ENCODE peak calls at places on chromosomes 7 and 10, in six cellular contexts. K is aorta; E is body of pancreas; O is cardiac muscle cell; Z is PC-9; V is CD4-positive, alpha-beta memory T cell. J is an unnamed sample. For H3K9me3, H3K27me3 and H3K4me1, the result is how much of the 10 kb centered on the place peaks cover.

GRCh38 chr10:47112612-47113011 is 187.4 kb upstream of the GDF10 start:
- DNase-seq in K (no peak), E (no peak), O (no peak), Z (no peak), V (no peak), J (no peak)

GRCh38 chr7:37853468-37853867 is 5.1 kb downstream of the NME8 start:
- DNase-seq in K (no peak), E (no peak), O (peak), Z (no peak), V (no peak), J (no peak)

GRCh38 chr7:43137811-43138210 is 25.4 kb downstream of the HECW1 start:
- DNase-seq in K (no peak), E (no peak), O (no peak), Z (no peak), V (no peak), J (no peak)

GRCh38 chr7:142636751-142637150 is 112.5 kb upstream of the PRSS1 start:
- DNase-seq in K (no peak), E (no peak), O (no peak), Z (no peak), V (peak), J (no peak)

GRCh38 chr10:64379898-64380297 is 858.7 kb downstream of the REEP3 start:
- DNase-seq in K (no peak), E (no peak), O (no peak), Z (no peak), V (no peak), J (no peak)

GRCh38 chr7:34155225-34155908 is 250.0 kb downstream of the BMPER start:
- DNase-seq in K (no peak), E (no peak), O (peak), Z (no peak), V (no peak), J (no peak)

GRCh38 chr7:87833130-87833529 is 43.0 kb downstream of the SLC25A40 start:
- DNase-seq in K (no peak), E (no peak), O (no peak), Z (no peak), V (no peak), J (peak)

GRCh38 chr7:125195156-125195555 is 265.5 kb upstream of the POT1 start:
- DNase-seq in K (no peak), E (no peak), O (no peak), Z (no peak), V (no peak), J (no peak)

GRCh38 chr10:71516890-71517289 is 120.2 kb downstream of the CDH23 start:
- DNase-seq in K (no peak), E (no peak), O (no peak), Z (no peak), V (no peak), J (peak)

GRCh38 chr7:82049442-82049841 is 279.6 kb upstream of the HGF start:
- DNase-seq in K (no peak), E (no peak), O (peak), Z (no peak), V (no peak), J (no peak)

GRCh38 chr10:17669185-17669872 is 25.4 kb downstream of the STAM start:
- DNase-seq in K (no peak), E (no peak), O (no peak), Z (no peak), V (peak), J (no peak)

GRCh38 chr10:48462482-48463020 is 142.3 kb downstream of the ARHGAP22 start:
- DNase-seq in K (peak), E (no peak), O (no peak), Z (no peak), V (no peak), J (no peak)

GRCh38 chr10:71218046-71218832 is 5.9 kb downstream of the UNC5B start:
- DNase-seq in K (peak), E (no peak), O (no peak), Z (peak), V (no peak), J (no peak)

GRCh38 chr10:78248651-78249464 is 215.2 kb downstream of the RPS24 start:
- DNase-seq in K (no peak), E (no peak), O (peak), Z (no peak), V (no peak), J (no peak)

GRCh38 chr10:16993186-16993585 is 136.4 kb downstream of the CUBN start:
- DNase-seq in K (no peak), E (no peak), O (no peak), Z (no peak), V (no peak), J (no peak)

GRCh38 chr7:26178272-26178960 is 22.1 kb downstream of the HNRNPA2B1 start:
- DNase-seq in K (no peak), E (no peak), O (no peak), Z (no peak), V (no peak), J (no peak)

GRCh38 chr7:8278183-8278582 is 16.2 kb upstream of the ICA1 start:
- DNase-seq in K (no peak), E (no peak), O (no peak), Z (no peak), V (no peak), J (no peak)

GRCh38 chr10:98510412-98510995 is 63.8 kb upstream of the HPS1 start:
- DNase-seq in K (no peak), E (no peak), O (no peak), Z (no peak), V (no peak), J (no peak)

GRCh38 chr10:88923525-88923924 is 29.0 kb downstream of the ACTA2 start:
- DNase-seq in K (no peak), E (no peak), O (no peak), Z (no peak), V (no peak), J (no peak)

GRCh38 chr7:111516612-111517011 is 45.7 kb downstream of the IMMP2L start:
- DNase-seq in K (no peak), E (no peak), O (no peak), Z (no peak), V (no peak), J (no peak)

GRCh38 chr10:3473271-3473670 is 300.7 kb upstream of the PITRM1 start:
- DNase-seq in K (no peak), E (no peak), O (no peak), Z (no peak), V (no peak), J (no peak)

GRCh38 chr10:71457908-71458307 is 61.2 kb downstream of the CDH23 start:
- DNase-seq in K (no peak), E (no peak), O (no peak), Z (no peak), V (no peak), J (no peak)

GRCh38 chr10:3889961-3890522 is 105.0 kb upstream of the KLF6 start:
- DNase-seq in K (no peak), E (no peak), O (peak), Z (peak), V (no peak), J (no peak)

GRCh38 chr7:3558410-3558809 is 257.4 kb downstream of the SDK1 start:
- DNase-seq in K (no peak), E (no peak), O (no peak), Z (no peak), V (no peak), J (no peak)

GRCh38 chr10:112904000-112904399 is 46.0 kb upstream of the TCF7L2 start:
- DNase-seq in K (no peak), E (no peak), O (peak), Z (no peak), V (no peak), J (no peak)

GRCh38 chr10:97774811-97775294 is 3.1 kb upstream of the SFRP5 start:
- DNase-seq in K (no peak), E (peak), O (no peak), Z (no peak), V (no peak), J (no peak)

GRCh38 chr10:99976886-99977391 is 32.8 kb downstream of the DNMBP start:
- DNase-seq in K (no peak), E (no peak), O (peak), Z (peak), V (no peak), J (peak)

GRCh38 chr7:50660040-50660829 is 95.0 kb upstream of the DDC start:
- DNase-seq in K (peak), E (no peak), O (no peak), Z (no peak), V (peak), J (no peak)

GRCh38 chr7:117285821-117286220 is 37.0 kb downstream of the WNT2 start:
- DNase-seq in K (no peak), E (no peak), O (no peak), Z (no peak), V (no peak), J (no peak)

GRCh38 chr10:102024799-102025198 is 31.2 kb downstream of the ARMH3 start:
- DNase-seq in K (no peak), E (no peak), O (no peak), Z (no peak), V (no peak), J (no peak)

GRCh38 chr7:31466036-31466435 is 47.9 kb upstream of the ITPRID1 start:
- DNase-seq in K (no peak), E (no peak), O (no peak), Z (no peak), V (no peak), J (no peak)

GRCh38 chr10:17981766-17982380 is 30.2 kb downstream of the SLC39A12 start:
- DNase-seq in K (no peak), E (no peak), O (peak), Z (peak), V (no peak), J (no peak)

GRCh38 chr7:48161407-48162125 is 9.7 kb upstream of the ABCA13 start:
- DNase-seq in K (no peak), E (no peak), O (no peak), Z (no peak), V (no peak), J (no peak)

GRCh38 chr10:12590682-12591642 is 241.6 kb downstream of the CAMK1D start:
- DNase-seq in K (no peak), E (no peak), O (no peak), Z (no peak), V (no peak), J (no peak)

GRCh38 chr10:129959544-129960492 is 4.3 kb downstream of the EBF3 start:
- DNase-seq in K (no peak), E (no peak), O (peak), Z (no peak), V (no peak), J (no peak)

GRCh38 chr7:146781352-146782116 is 664.9 kb downstream of the CNTNAP2 start:
- DNase-seq in K (no peak), E (no peak), O (peak), Z (no peak), V (no peak), J (no peak)

GRCh38 chr7:141586878-141587277 is 35.7 kb downstream of the AGK start:
- DNase-seq in K (no peak), E (no peak), O (peak), Z (no peak), V (no peak), J (no peak)

GRCh38 chr10:74846958-74847357 is 20.6 kb downstream of the KAT6B start:
- DNase-seq in K (no peak), E (no peak), O (no peak), Z (no peak), V (no peak), J (no peak)
- H3K9me3 ChIP-seq in K (under half), E (under half), O (under half), Z (under half), V (under half), J (under half)

DNA sequence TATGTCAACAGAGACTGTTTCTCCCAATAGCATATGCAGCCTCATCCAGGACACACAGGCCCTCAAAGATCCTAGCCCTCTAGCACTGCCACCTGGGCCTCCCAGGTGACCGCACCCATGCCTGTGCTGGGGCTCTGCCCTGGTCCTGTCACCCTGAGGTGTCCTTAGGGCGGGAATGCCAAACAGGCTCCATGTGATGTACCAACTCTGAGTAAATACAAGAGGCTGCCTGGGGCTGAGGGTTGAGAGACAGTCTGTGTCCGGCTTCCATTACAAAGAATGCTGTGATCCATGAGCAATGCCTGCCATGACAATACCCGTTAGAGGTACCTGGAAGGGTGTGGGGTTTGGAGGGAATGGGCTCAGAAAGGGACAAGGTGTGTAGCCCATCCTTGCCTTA is 83.0 kb upstream of the KAT6B start:
- DNase-seq in K (no peak), E (no peak), O (no peak), Z (peak), V (no peak), J (no peak)
- H3K27me3 ChIP-seq in K (under half), E (under half), O (under half), Z (under half), V (under half), J (under half)

DNA sequence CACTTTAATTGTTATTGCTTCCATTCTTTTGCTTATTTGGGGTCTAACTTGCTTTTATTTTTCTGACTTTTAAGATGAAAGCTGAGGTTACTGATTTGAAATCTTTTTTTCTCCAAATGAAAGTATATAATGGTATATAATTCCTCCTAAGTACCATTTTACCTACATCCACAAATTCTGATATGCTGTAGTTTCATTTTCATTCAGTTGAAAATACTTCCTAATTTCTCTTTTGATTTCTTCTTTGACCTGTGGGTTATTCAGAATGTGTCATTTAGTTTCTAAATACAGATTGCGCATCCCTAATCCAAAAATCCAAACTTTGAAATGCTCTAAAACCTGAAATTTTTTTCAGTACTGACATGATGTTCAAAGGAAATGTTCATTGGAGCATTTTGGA is 168.7 kb downstream of the CELF2 start:
- DNase-seq in K (no peak), E (no peak), O (no peak), Z (no peak), V (no peak), J (no peak)
- H3K4me1 ChIP-seq in K (under half), E (under half), O (under half), Z (under half), V (half or more), J (under half)

GRCh38 chr7:57399972-57400371 is 50.0 kb upstream of the ZNF716 start:
- DNase-seq in K (no peak), E (no peak), O (no peak), Z (no peak), V (no peak), J (no peak)
- H3K9me3 ChIP-seq in K (under half), E (under half), O (under half), Z (under half), V (under half), J (under half)

DNA sequence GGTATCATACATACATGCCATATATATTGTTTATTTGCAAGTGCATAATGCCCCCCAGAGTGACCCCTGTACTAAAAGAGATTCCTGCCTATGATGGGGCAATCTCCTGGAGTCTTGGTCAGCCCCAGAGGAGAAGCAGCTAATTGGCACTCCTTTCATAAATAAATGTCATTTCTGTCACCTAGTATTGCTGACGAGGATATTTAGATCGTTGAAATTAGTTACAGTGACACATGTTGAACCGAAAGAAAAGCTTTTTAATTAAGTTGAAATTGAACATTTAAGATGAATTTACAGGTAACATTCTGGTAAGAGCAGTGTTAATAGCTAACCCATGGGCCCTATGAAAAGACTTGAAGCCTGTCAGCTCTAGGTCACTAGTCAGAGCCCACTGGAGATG is 210.5 kb upstream of the LRGUK start:
- DNase-seq in K (no peak), E (no peak), O (no peak), Z (no peak), V (no peak), J (no peak)
- H3K27me3 ChIP-seq in K (under half), E (under half), O (under half), Z (under half), V (under half), J (under half)

GRCh38 chr10:31322647-31323046 is 3.6 kb downstream of the ZEB1 start:
- DNase-seq in K (no peak), E (no peak), O (peak), Z (no peak), V (peak), J (no peak)
- H3K4me1 ChIP-seq in K (under half), E (under half), O (under half), Z (under half), V (under half), J (under half)

GRCh38 chr7:158060216-158060615 is 527.4 kb downstream of the PTPRN2 start:
- DNase-seq in K (no peak), E (no peak), O (no peak), Z (no peak), V (no peak), J (no peak)
- H3K9me3 ChIP-seq in K (under half), E (under half), O (under half), Z (under half), V (under half), J (under half)

DNA sequence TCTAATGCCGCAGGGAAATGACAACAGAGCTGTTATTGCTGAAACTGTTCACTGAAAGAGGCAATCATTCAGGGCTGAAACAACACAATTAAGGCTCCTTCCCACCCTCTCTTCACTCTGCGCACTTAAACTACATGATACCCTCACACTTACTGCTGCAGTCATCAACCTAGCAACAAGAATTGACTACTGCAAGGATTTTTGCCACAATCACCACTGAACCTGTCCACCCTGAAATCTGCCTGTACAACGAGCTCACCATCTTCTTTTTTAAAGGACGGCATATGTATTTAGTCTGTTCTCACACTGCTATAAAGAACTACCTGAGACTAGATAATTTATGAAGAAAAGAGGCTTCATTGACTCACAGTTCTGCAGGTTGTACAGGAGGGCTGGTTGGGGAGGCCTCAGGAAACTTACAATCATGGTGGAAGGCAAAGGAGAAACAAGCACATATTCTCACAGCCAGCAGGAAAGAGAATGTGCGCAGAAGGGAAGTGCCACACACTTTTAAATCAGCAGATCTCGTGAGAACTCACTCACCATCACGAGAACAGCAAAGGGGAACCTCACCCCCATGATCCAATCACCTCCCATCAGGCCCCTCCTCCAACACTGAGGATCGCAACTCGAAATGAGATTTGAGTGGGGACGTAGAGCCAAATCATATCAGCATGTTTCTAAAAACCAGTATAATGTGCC is 131.7 kb downstream of the SORCS1 start:
- DNase-seq in K (no peak), E (no peak), O (no peak), Z (no peak), V (no peak), J (no peak)
- H3K27me3 ChIP-seq in K (under half), E (under half), O (under half), Z (under half), V (under half), J (under half)

GRCh38 chr10:964988-965417 is 23.2 kb upstream of the GTPBP4 start:
- DNase-seq in K (no peak), E (no peak), O (no peak), Z (no peak), V (no peak), J (no peak)
- H3K4me1 ChIP-seq in K (under half), E (under half), O (under half), Z (under half), V (under half), J (under half)

GRCh38 chr7:158804335-158804734 is 25.0 kb downstream of the ESYT2 start:
- DNase-seq in K (no peak), E (no peak), O (no peak), Z (no peak), V (no peak), J (no peak)
- H3K9me3 ChIP-seq in K (under half), E (under half), O (under half), Z (under half), V (under half), J (under half)

J was measured in HAP-1.